ENCODE peak calls at places on chromosomes 1 and 21, in four cellular contexts. I, V, S and R are unnamed samples.

GRCh38 chr1:84692391-84692790 is 2.1 kb upstream of the SSX2IP start:
- DNase-seq in I (no peak), V (no peak), S (no peak), R (no peak)

GRCh38 chr21:26115899-26116298 is 54.7 kb downstream of the APP start:
- DNase-seq in I (no peak), V (no peak), S (no peak), R (no peak)

GRCh38 chr1:217090073-217090911 is 367.1 kb upstream of the ESRRG start:
- DNase-seq in I (no peak), V (peak; percentile 50), S (no peak), R (no peak)

GRCh38 chr1:51916587-51917405 is 38.3 kb upstream of the NRDC start:
- DNase-seq in I (no peak), V (no peak), S (no peak), R (no peak)

GRCh38 chr21:30813174-30813573 is at the start of gene KRTAP8-1:
- DNase-seq in I (no peak), V (no peak), S (no peak), R (no peak)

GRCh38 chr1:45170151-45170742 is 36.2 kb downstream of the ZSWIM5 start:
- DNase-seq in I (no peak), V (no peak), S (no peak), R (no peak)

GRCh38 chr1:226973371-226973897 is 33.3 kb downstream of the COQ8A start:
- DNase-seq in I (no peak), V (no peak), S (no peak), R (no peak)

GRCh38 chr1:235614442-235614954 is 35.1 kb downstream of the GNG4 start:
- DNase-seq in I (no peak), V (no peak), S (no peak), R (no peak)

GRCh38 chr1:54640361-54640760 is 1.2 kb upstream of the MROH7 start:
- DNase-seq in I (no peak), V (no peak), S (no peak), R (no peak)

GRCh38 chr1:23617019-23617418 is 57.7 kb upstream of the ID3 start:
- DNase-seq in I (no peak), V (no peak), S (no peak), R (no peak)

GRCh38 chr1:218584418-218585155 is 239.5 kb downstream of the TGFB2 start:
- DNase-seq in I (no peak), V (no peak), S (no peak), R (no peak)

GRCh38 chr1:28437924-28438699 is 67.7 kb upstream of the RCC1 start:
- DNase-seq in I (peak; percentile 76), V (peak; percentile 58), S (peak; percentile 83), R (peak; percentile 41)

GRCh38 chr1:110383311-110383990 is 7.4 kb downstream of the SLC16A4 start:
- DNase-seq in I (no peak), V (no peak), S (no peak), R (no peak)

GRCh38 chr1:161192476-161193465 is 6.1 kb downstream of the ADAMTS4 start:
- DNase-seq in I (peak; percentile 72), V (peak; percentile 87), S (no peak), R (peak; percentile 79)

GRCh38 chr1:156115514-156116374 is 1.2 kb downstream of the LMNA start:
- DNase-seq in I (peak; percentile 62), V (peak; percentile 85), S (peak; percentile 63), R (peak; percentile 82)

GRCh38 chr1:180923024-180923841 is 10.5 kb downstream of the KIAA1614 start:
- DNase-seq in I (no peak), V (peak; percentile 95), S (no peak), R (no peak)

GRCh38 chr21:37503848-37504467 is 137.4 kb downstream of the DYRK1A start:
- DNase-seq in I (no peak), V (no peak), S (no peak), R (no peak)

GRCh38 chr1:202018476-202019234 is 8.3 kb downstream of the ELF3 start:
- DNase-seq in I (peak; percentile 93), V (peak; percentile 72), S (no peak), R (no peak)

GRCh38 chr1:206143537-206144155 is 26.5 kb upstream of the AVPR1B start:
- DNase-seq in I (no peak), V (no peak), S (no peak), R (no peak)

GRCh38 chr1:55717111-55717510 is 501.9 kb upstream of the USP24 start:
- DNase-seq in I (no peak), V (no peak), S (no peak), R (no peak)

GRCh38 chr1:79074975-79075374 is 68.4 kb upstream of the ADGRL4 start:
- DNase-seq in I (no peak), V (no peak), S (no peak), R (no peak)

GRCh38 chr1:171252482-171252881 is 4.2 kb downstream of the FMO1 start:
- DNase-seq in I (peak; percentile 49), V (no peak), S (no peak), R (no peak)

GRCh38 chr1:169340882-169341281 is 26.7 kb downstream of the NME7 start:
- DNase-seq in I (no peak), V (peak; percentile 48), S (no peak), R (no peak)

GRCh38 chr1:235067396-235068154 is 61.1 kb downstream of the TOMM20 start:
- DNase-seq in I (peak; percentile 83), V (no peak), S (peak; percentile 90), R (peak; percentile 51)

GRCh38 chr1:30110826-30111225 is 612.6 kb downstream of the MATN1 start:
- DNase-seq in I (no peak), V (no peak), S (no peak), R (no peak)

GRCh38 chr1:16175610-16176553 is 20.0 kb upstream of the EPHA2 start:
- DNase-seq in I (peak; percentile 94), V (peak; percentile 59), S (peak; percentile 92), R (peak; percentile 90)

GRCh38 chr1:30953685-30954084 is 45.1 kb upstream of the SDC3 start:
- DNase-seq in I (no peak), V (no peak), S (no peak), R (no peak)

GRCh38 chr1:19640363-19641316 is 3.5 kb upstream of the NBL1 start:
- DNase-seq in I (peak; percentile 56), V (peak; percentile 92), S (no peak), R (no peak)

DNA sequence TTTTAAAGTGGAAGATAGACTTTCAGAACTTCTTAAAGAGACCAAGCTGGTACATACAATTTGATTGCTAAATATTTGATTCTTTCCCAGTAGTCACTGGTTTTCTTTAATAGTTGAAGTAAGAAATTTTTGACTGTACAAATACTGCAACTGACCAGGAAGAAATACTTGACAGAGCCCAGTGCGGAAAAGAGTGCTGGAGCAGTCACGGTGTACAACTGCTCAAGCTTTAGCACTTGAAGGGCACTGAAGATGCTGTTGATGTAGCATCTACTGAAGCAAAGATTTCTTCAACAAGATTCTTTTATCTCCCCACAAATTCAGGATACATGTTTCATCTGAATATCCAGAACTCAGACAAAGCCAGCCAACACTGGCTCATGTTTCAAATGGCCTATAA is 41.5 kb downstream of the SLC35F3 start:
- DNase-seq in I (no peak), V (no peak), S (no peak), R (no peak)
- H3K27ac ChIP-seq in I (no peak overlapping the region), V (no peak overlapping the region), S (no peak overlapping the region), R (no peak overlapping the region)

DNA sequence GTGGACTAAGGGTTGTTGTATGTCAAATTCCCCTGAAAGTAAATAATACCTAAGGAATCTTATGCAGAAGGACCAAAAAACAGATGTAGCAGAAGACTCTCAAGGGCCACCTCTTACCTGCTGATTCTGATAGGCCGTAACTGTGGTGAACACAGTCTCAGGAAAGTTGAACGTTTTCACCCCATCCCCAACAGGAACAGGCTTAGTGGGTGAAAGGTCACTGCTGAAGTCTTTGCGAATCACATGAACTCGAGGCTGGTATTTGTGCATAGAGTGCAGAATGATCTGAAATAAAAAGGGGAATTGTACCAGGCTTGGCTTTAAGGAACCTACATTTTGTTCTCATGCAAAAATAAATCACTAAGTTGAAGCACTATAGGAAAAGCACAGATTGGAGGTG is 64.8 kb downstream of the TBX15 start:
- DNase-seq in I (no peak), V (no peak), S (no peak), R (no peak)
- H3K27ac ChIP-seq in I (no peak overlapping the region), V (no peak overlapping the region), S (no peak overlapping the region), R (no peak overlapping the region)

GRCh38 chr1:40862008-40862863 is at the start of gene CITED4:
- DNase-seq in I (peak; percentile 97), V (peak; percentile 99), S (peak; percentile 95), R (peak; percentile 98)
- H3K27ac ChIP-seq in I (peak within 1 kb of the TSS; percentile 93), V (no peak within 1 kb of the TSS), S (peak within 1 kb of the TSS; percentile 65), R (peak within 1 kb of the TSS; percentile 79)

GRCh38 chr21:38990424-38990794 is 184.7 kb downstream of the ETS2 start:
- DNase-seq in I (peak; percentile 36), V (peak; percentile 62), S (no peak), R (no peak)
- H3K27ac ChIP-seq in I (peak overlapping the region; percentile 80), V (peak overlapping the region; percentile 0), S (peak overlapping the region; percentile 11), R (no peak overlapping the region)

DNA sequence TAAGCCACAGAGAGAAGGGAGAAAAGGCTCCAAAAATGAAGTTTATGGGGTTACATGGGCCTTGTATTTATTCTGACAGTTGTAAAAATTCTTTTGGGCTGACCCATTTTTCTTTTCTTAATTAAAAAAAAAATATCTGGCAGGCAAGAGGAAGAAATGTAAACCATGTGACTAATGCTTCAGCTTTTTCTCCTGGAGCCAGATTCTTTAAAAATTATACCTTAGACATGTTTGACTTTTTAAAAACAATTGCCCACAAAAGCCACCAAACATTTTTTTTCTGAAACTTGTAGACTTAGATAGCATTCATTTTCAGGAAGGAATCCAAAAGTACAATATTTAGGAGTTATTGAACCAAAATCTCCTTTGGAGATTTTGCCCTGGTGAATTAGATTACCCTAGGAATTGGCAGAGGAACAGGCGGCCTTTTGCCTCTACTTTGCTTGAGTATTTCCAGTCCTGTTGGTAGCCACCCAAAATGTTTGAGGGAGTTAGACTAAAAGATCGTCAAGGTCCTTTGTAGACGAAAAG is 17.2 kb downstream of the RGL1 start:
- DNase-seq in I (no peak), V (no peak), S (peak; percentile 39), R (peak; percentile 73)
- H3K27ac ChIP-seq in I (peak overlapping the region; percentile 76), V (no peak overlapping the region), S (no peak overlapping the region), R (peak overlapping the region; percentile 67)

GRCh38 chr1:213512316-213512715 is 461.3 kb downstream of the RPS6KC1 start:
- DNase-seq in I (no peak), V (peak; percentile 76), S (no peak), R (no peak)

GRCh38 chr1:213507472-213508223 is 456.6 kb downstream of the RPS6KC1 start:
- DNase-seq in I (no peak), V (no peak), S (no peak), R (no peak)

GRCh38 chr1:213511173-213511572 is 460.1 kb downstream of the RPS6KC1 start:
- DNase-seq in I (no peak), V (peak; percentile 59), S (no peak), R (no peak)

DNA sequence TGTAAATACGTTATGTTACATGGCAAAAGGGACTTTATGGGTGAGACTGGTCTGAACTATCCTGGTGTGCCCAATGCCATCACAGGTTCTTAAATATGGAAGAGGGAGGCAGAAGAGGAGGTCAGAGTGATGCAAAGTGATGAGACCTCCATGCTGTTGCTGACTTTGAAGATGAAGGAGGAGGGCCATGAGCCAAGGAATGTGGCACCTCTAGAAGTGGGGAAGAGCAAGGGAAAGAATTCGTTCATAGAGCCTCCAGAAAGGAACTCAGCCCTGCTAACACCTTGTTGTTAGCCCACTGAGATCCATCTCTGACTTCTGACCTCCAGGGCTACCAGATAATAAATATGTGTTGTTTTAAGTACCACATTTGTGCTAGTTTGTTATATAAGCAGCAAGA is 462.0 kb downstream of the RPS6KC1 start:
- DNase-seq in I (no peak), V (peak; percentile 69), S (no peak), R (no peak)
- H3K27ac ChIP-seq in I (no peak overlapping the region), V (no peak overlapping the region), S (no peak overlapping the region), R (no peak overlapping the region)

GRCh38 chr1:5611855-5612254 is 380.4 kb downstream of the NPHP4 start:
- DNase-seq in I (no peak), V (no peak), S (no peak), R (no peak)
- H3K27ac ChIP-seq in I (no peak overlapping the region), V (no peak overlapping the region), S (no peak overlapping the region), R (no peak overlapping the region)